ENCODE peak calls at places on chromosome X, in eight cellular contexts. One of them, this sample, is unnamed.

GRCh38 chrX:69079278-69079677 is 86.0 kb downstream of the PJA1 start:
- DNase-seq in CD8-positive, alpha-beta T cell: no peak
- DNase-seq in heart left ventricle: no peak
- DNase-seq in kidney epithelial cell: no peak
- DNase-seq in AG10803: no peak
- DNase-seq in BE2C: no peak
- DNase-seq in psoas muscle: no peak
- DNase-seq in BJ: no peak
- DNase-seq in this sample: no peak

GRCh38 chrX:49106930-49107329 is 16.6 kb downstream of the GPKOW start:
- DNase-seq in CD8-positive, alpha-beta T cell: no peak
- DNase-seq in heart left ventricle: no peak
- DNase-seq in kidney epithelial cell: no peak
- DNase-seq in AG10803: peak; percentile 56
- DNase-seq in BE2C: peak; percentile 31
- DNase-seq in psoas muscle: no peak
- DNase-seq in BJ: no peak
- DNase-seq in this sample: peak; percentile 25

GRCh38 chrX:131741103-131741581 is 197.3 kb downstream of the OR13H1 start:
- DNase-seq in CD8-positive, alpha-beta T cell: no peak
- DNase-seq in heart left ventricle: no peak
- DNase-seq in kidney epithelial cell: no peak
- DNase-seq in AG10803: no peak
- DNase-seq in BE2C: no peak
- DNase-seq in psoas muscle: peak; percentile 69
- DNase-seq in BJ: no peak
- DNase-seq in this sample: no peak

GRCh38 chrX:15143050-15143824 is 126.6 kb downstream of the ASB9 start:
- DNase-seq in CD8-positive, alpha-beta T cell: peak; percentile 35
- DNase-seq in heart left ventricle: no peak
- DNase-seq in kidney epithelial cell: peak; percentile 9
- DNase-seq in AG10803: peak; percentile 24
- DNase-seq in BE2C: peak; percentile 51
- DNase-seq in psoas muscle: no peak
- DNase-seq in BJ: no peak
- DNase-seq in this sample: peak; percentile 26

GRCh38 chrX:153924149-153924861 is 1.8 kb downstream of the ARHGAP4 start:
- DNase-seq in CD8-positive, alpha-beta T cell: no peak
- DNase-seq in heart left ventricle: no peak
- DNase-seq in kidney epithelial cell: no peak
- DNase-seq in AG10803: peak; percentile 49
- DNase-seq in BE2C: peak; percentile 73
- DNase-seq in psoas muscle: no peak
- DNase-seq in BJ: no peak
- DNase-seq in this sample: peak; percentile 85

GRCh38 chrX:85244411-85245210 is 820 bp downstream of the ZNF711 start:
- DNase-seq in CD8-positive, alpha-beta T cell: no peak
- DNase-seq in heart left ventricle: peak; percentile 22
- DNase-seq in kidney epithelial cell: no peak
- DNase-seq in AG10803: peak; percentile 0
- DNase-seq in BE2C: peak; percentile 29
- DNase-seq in psoas muscle: no peak
- DNase-seq in BJ: no peak
- DNase-seq in this sample: no peak

GRCh38 chrX:43641691-43642090 is 14.4 kb upstream of the MAOA start:
- DNase-seq in CD8-positive, alpha-beta T cell: no peak
- DNase-seq in heart left ventricle: no peak
- DNase-seq in kidney epithelial cell: no peak
- DNase-seq in AG10803: no peak
- DNase-seq in BE2C: no peak
- DNase-seq in psoas muscle: no peak
- DNase-seq in BJ: no peak
- DNase-seq in this sample: no peak

GRCh38 chrX:108235990-108236389 is 144.4 kb downstream of the ATG4A start:
- DNase-seq in CD8-positive, alpha-beta T cell: no peak
- DNase-seq in heart left ventricle: no peak
- DNase-seq in kidney epithelial cell: no peak
- DNase-seq in AG10803: no peak
- DNase-seq in BE2C: no peak
- DNase-seq in psoas muscle: no peak
- DNase-seq in BJ: no peak
- DNase-seq in this sample: no peak

GRCh38 chrX:63768760-63769159 is 16.3 kb downstream of the ARHGEF9 start:
- DNase-seq in CD8-positive, alpha-beta T cell: no peak
- DNase-seq in heart left ventricle: no peak
- DNase-seq in kidney epithelial cell: no peak
- DNase-seq in AG10803: no peak
- DNase-seq in BE2C: no peak
- DNase-seq in psoas muscle: no peak
- DNase-seq in BJ: no peak
- DNase-seq in this sample: no peak

GRCh38 chrX:39759526-39760224 is 338.1 kb downstream of the BCOR start:
- DNase-seq in CD8-positive, alpha-beta T cell: no peak
- DNase-seq in heart left ventricle: peak; percentile 62
- DNase-seq in kidney epithelial cell: no peak
- DNase-seq in AG10803: peak; percentile 73
- DNase-seq in BE2C: no peak
- DNase-seq in psoas muscle: no peak
- DNase-seq in BJ: no peak
- DNase-seq in this sample: no peak

GRCh38 chrX:51614353-51614752 is 4.4 kb downstream of the CENPVL3 start:
- DNase-seq in CD8-positive, alpha-beta T cell: no peak
- DNase-seq in heart left ventricle: no peak
- DNase-seq in kidney epithelial cell: no peak
- DNase-seq in AG10803: peak; percentile 59
- DNase-seq in BE2C: peak; percentile 3
- DNase-seq in psoas muscle: no peak
- DNase-seq in BJ: no peak
- DNase-seq in this sample: peak; percentile 10

GRCh38 chrX:65589304-65589703 is 54.7 kb upstream of the LAS1L start:
- DNase-seq in CD8-positive, alpha-beta T cell: no peak
- DNase-seq in heart left ventricle: no peak
- DNase-seq in kidney epithelial cell: no peak
- DNase-seq in AG10803: no peak
- DNase-seq in BE2C: no peak
- DNase-seq in psoas muscle: no peak
- DNase-seq in BJ: no peak
- DNase-seq in this sample: no peak

GRCh38 chrX:119067023-119067739 is 5.6 kb upstream of the CT47C1 start:
- DNase-seq in CD8-positive, alpha-beta T cell: peak; percentile 4
- DNase-seq in heart left ventricle: no peak
- DNase-seq in kidney epithelial cell: no peak
- DNase-seq in AG10803: peak; percentile 53
- DNase-seq in BE2C: peak; percentile 45
- DNase-seq in psoas muscle: peak; percentile 49
- DNase-seq in BJ: no peak
- DNase-seq in this sample: no peak

GRCh38 chrX:46185923-46186810 is 359.1 kb downstream of the ZNF674 start:
- DNase-seq in CD8-positive, alpha-beta T cell: no peak
- DNase-seq in heart left ventricle: no peak
- DNase-seq in kidney epithelial cell: no peak
- DNase-seq in AG10803: no peak
- DNase-seq in BE2C: no peak
- DNase-seq in psoas muscle: no peak
- DNase-seq in BJ: no peak
- DNase-seq in this sample: no peak

GRCh38 chrX:36334508-36335015 is 415.0 kb downstream of the CFAP47 start:
- DNase-seq in CD8-positive, alpha-beta T cell: no peak
- DNase-seq in heart left ventricle: no peak
- DNase-seq in kidney epithelial cell: no peak
- DNase-seq in AG10803: no peak
- DNase-seq in BE2C: no peak
- DNase-seq in psoas muscle: no peak
- DNase-seq in BJ: no peak
- DNase-seq in this sample: no peak

GRCh38 chrX:18353931-18354368 is 538 bp downstream of the SCML2 start:
- DNase-seq in CD8-positive, alpha-beta T cell: no peak
- DNase-seq in heart left ventricle: no peak
- DNase-seq in kidney epithelial cell: no peak
- DNase-seq in AG10803: peak; percentile 0
- DNase-seq in BE2C: peak; percentile 38
- DNase-seq in psoas muscle: no peak
- DNase-seq in BJ: no peak
- DNase-seq in this sample: no peak

GRCh38 chrX:40474205-40474626 is 106.6 kb upstream of the ATP6AP2 start:
- DNase-seq in CD8-positive, alpha-beta T cell: no peak
- DNase-seq in heart left ventricle: peak; percentile 55
- DNase-seq in kidney epithelial cell: peak; percentile 50
- DNase-seq in AG10803: peak; percentile 5
- DNase-seq in BE2C: peak; percentile 92
- DNase-seq in psoas muscle: no peak
- DNase-seq in BJ: no peak
- DNase-seq in this sample: no peak

GRCh38 chrX:68693481-68694410 is 46.3 kb downstream of the STARD8 start:
- DNase-seq in CD8-positive, alpha-beta T cell: no peak
- DNase-seq in heart left ventricle: peak; percentile 90
- DNase-seq in kidney epithelial cell: no peak
- DNase-seq in AG10803: peak; percentile 66
- DNase-seq in BE2C: peak; percentile 71
- DNase-seq in psoas muscle: peak; percentile 82
- DNase-seq in BJ: no peak
- DNase-seq in this sample: no peak

GRCh38 chrX:119573222-119573621 is 1.1 kb upstream of the UBE2A start:
- DNase-seq in CD8-positive, alpha-beta T cell: no peak
- DNase-seq in heart left ventricle: no peak
- DNase-seq in kidney epithelial cell: no peak
- DNase-seq in AG10803: no peak
- DNase-seq in BE2C: no peak
- DNase-seq in psoas muscle: no peak
- DNase-seq in BJ: no peak
- DNase-seq in this sample: no peak

GRCh38 chrX:650274-650673 is 19.7 kb downstream of the SHOX start:
- DNase-seq in CD8-positive, alpha-beta T cell: no peak
- DNase-seq in heart left ventricle: no peak
- DNase-seq in kidney epithelial cell: no peak
- DNase-seq in AG10803: no peak
- DNase-seq in BE2C: no peak
- DNase-seq in psoas muscle: no peak
- DNase-seq in BJ: no peak
- DNase-seq in this sample: no peak

GRCh38 chrX:38103857-38104812 is 97.8 kb downstream of the SYTL5 start:
- DNase-seq in CD8-positive, alpha-beta T cell: no peak
- DNase-seq in heart left ventricle: no peak
- DNase-seq in kidney epithelial cell: no peak
- DNase-seq in AG10803: no peak
- DNase-seq in BE2C: no peak
- DNase-seq in psoas muscle: no peak
- DNase-seq in BJ: no peak
- DNase-seq in this sample: peak; percentile 28

GRCh38 chrX:96770315-96770714 is 85.7 kb downstream of the DIAPH2 start:
- DNase-seq in CD8-positive, alpha-beta T cell: no peak
- DNase-seq in heart left ventricle: no peak
- DNase-seq in kidney epithelial cell: no peak
- DNase-seq in AG10803: peak; percentile 20
- DNase-seq in BE2C: no peak
- DNase-seq in psoas muscle: no peak
- DNase-seq in BJ: no peak
- DNase-seq in this sample: no peak

DNA sequence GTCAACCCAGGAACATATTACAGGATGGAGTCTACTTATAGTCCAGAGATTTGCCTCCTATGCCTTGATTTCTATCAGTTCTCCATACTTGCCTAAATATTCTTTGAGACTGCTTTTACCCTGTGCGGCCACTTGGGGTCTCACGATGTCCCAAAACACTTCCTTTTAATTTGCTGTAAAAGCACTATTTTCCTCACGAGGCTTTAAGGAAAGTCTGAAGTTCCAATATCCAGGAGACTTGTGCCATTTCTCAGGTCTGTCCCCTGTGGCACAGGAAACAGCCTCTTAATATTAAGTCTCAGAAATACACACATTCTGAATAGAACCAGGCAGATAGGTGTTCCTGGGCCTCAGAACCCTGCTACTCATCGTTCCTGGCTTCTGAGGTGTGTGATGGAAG is 142.9 kb downstream of the TMEM164 start:
- DNase-seq in CD8-positive, alpha-beta T cell: no peak
- DNase-seq in heart left ventricle: no peak
- DNase-seq in kidney epithelial cell: no peak
- DNase-seq in AG10803: peak; percentile 29
- DNase-seq in BE2C: no peak
- DNase-seq in psoas muscle: no peak
- DNase-seq in BJ: no peak
- DNase-seq in this sample: peak; percentile 29
- TF ChIP-seq CTCF in CD8-positive, alpha-beta T cell: peak; percentile 51
- TF ChIP-seq CTCF in heart left ventricle: peak; percentile 39
- TF ChIP-seq CTCF in kidney epithelial cell: peak; percentile 62
- TF ChIP-seq CTCF in AG10803: peak; percentile 68
- TF ChIP-seq CTCF in BE2C: peak; percentile 56
- TF ChIP-seq CTCF in psoas muscle: peak; percentile 52
- TF ChIP-seq CTCF in BJ: peak; percentile 53
- TF ChIP-seq CTCF in this sample: peak; percentile 18

DNA sequence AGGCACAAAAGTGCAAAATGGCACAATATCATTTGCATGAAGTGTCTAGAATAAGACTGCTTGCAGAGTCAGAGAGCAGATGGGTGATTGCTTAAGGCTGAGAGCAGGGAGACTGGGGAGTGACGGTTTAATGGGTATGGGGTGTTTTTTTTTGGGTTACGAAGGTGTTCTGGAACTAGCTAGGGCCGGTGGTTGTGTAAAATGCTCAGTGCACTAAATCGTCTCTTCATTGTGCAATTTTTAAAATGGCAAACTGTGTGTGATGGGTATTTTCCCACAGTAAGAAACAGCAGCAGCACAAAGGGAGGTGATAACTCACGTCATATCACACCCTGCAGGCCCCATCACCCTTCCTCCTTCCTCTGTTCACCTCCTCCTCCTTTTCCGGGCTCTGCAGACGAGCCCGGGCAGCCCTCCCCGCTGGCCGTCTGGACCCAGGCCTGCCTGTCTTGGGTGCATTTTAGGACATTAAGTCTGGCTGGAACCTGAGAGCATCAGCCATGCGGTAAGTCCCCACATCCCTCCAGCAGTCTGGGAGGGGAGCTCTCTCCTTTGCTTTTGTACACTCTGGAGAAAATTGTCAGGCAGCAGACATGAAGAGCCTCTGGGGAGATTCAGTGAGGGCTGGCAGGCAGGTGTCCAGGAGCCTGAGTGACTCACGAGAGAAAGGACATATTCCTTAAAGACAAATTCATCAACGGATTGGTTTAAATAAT is 42.7 kb downstream of the ASMT start:
- DNase-seq in CD8-positive, alpha-beta T cell: peak; percentile 45
- DNase-seq in heart left ventricle: no peak
- DNase-seq in kidney epithelial cell: no peak
- DNase-seq in AG10803: peak; percentile 35
- DNase-seq in BE2C: no peak
- DNase-seq in psoas muscle: no peak
- DNase-seq in BJ: peak; percentile 9
- DNase-seq in this sample: peak; percentile 51
- TF ChIP-seq CTCF in CD8-positive, alpha-beta T cell: no peak
- TF ChIP-seq CTCF in heart left ventricle: no peak
- TF ChIP-seq CTCF in kidney epithelial cell: no peak
- TF ChIP-seq CTCF in AG10803: no peak
- TF ChIP-seq CTCF in BE2C: no peak
- TF ChIP-seq CTCF in psoas muscle: no peak
- TF ChIP-seq CTCF in BJ: no peak
- TF ChIP-seq CTCF in this sample: no peak

GRCh38 chrX:2652106-2652505 is 39.0 kb upstream of the CD99 start:
- DNase-seq in CD8-positive, alpha-beta T cell: no peak
- DNase-seq in heart left ventricle: no peak
- DNase-seq in kidney epithelial cell: no peak
- DNase-seq in AG10803: no peak
- DNase-seq in BE2C: no peak
- DNase-seq in psoas muscle: no peak
- DNase-seq in BJ: no peak
- DNase-seq in this sample: no peak
- TF ChIP-seq CTCF in CD8-positive, alpha-beta T cell: no peak
- TF ChIP-seq CTCF in heart left ventricle: no peak
- TF ChIP-seq CTCF in kidney epithelial cell: no peak
- TF ChIP-seq CTCF in AG10803: peak; percentile 23
- TF ChIP-seq CTCF in BE2C: no peak
- TF ChIP-seq CTCF in psoas muscle: no peak
- TF ChIP-seq CTCF in BJ: peak; percentile 32
- TF ChIP-seq CTCF in this sample: no peak

GRCh38 chrX:136047001-136047642 is 61.9 kb downstream of the SLC9A6 start:
- DNase-seq in CD8-positive, alpha-beta T cell: no peak
- DNase-seq in heart left ventricle: no peak
- DNase-seq in kidney epithelial cell: no peak
- DNase-seq in AG10803: no peak
- DNase-seq in BE2C: no peak
- DNase-seq in psoas muscle: no peak
- DNase-seq in BJ: no peak
- DNase-seq in this sample: no peak
- TF ChIP-seq CTCF in CD8-positive, alpha-beta T cell: no peak
- TF ChIP-seq CTCF in heart left ventricle: no peak
- TF ChIP-seq CTCF in kidney epithelial cell: no peak
- TF ChIP-seq CTCF in AG10803: no peak
- TF ChIP-seq CTCF in BE2C: no peak
- TF ChIP-seq CTCF in psoas muscle: no peak
- TF ChIP-seq CTCF in BJ: no peak
- TF ChIP-seq CTCF in this sample: no peak